ENCODE peak calls at places on chromosomes 12 and 14, in six cellular contexts. I, H, F, E, M and N are unnamed samples. For H3K4me1, the result is how much of the 10 kb centered on the place peaks cover.

GRCh38 chr12:64707362-64707761 is 51.8 kb downstream of the GNS start:
- DNase-seq in I (no peak), H (no peak), F (no peak), E (no peak), M (no peak), N (no peak)

GRCh38 chr12:94553130-94553519 is 93.5 kb upstream of the CEP83 start:
- DNase-seq in I (peak), H (no peak), F (no peak), E (no peak), M (peak), N (peak)

GRCh38 chr12:47905313-47905730 is 528 bp upstream of the VDR start:
- DNase-seq in I (no peak), H (peak), F (no peak), E (peak), M (no peak), N (no peak)

GRCh38 chr12:127685476-127686234 is 581.3 kb upstream of the TMEM132C start:
- DNase-seq in I (no peak), H (no peak), F (no peak), E (no peak), M (no peak), N (no peak)

GRCh38 chr12:5556033-5556614 is 124.2 kb downstream of the NTF3 start:
- DNase-seq in I (no peak), H (no peak), F (no peak), E (no peak), M (no peak), N (no peak)

GRCh38 chr12:60689137-60689536 is 1093.3 kb downstream of the SLC16A7 start:
- DNase-seq in I (no peak), H (no peak), F (no peak), E (no peak), M (no peak), N (no peak)

GRCh38 chr12:120581998-120582397 is 796 bp upstream of the POP5 start:
- DNase-seq in I (no peak), H (no peak), F (no peak), E (no peak), M (peak), N (no peak)

GRCh38 chr14:57617510-57617909 is 123.9 kb upstream of the CCDC198 start:
- DNase-seq in I (no peak), H (no peak), F (no peak), E (no peak), M (no peak), N (no peak)

GRCh38 chr14:21711360-21711961 is 37.8 kb upstream of the OR4E1 start:
- DNase-seq in I (peak), H (no peak), F (peak), E (no peak), M (peak), N (no peak)

GRCh38 chr14:74703043-74703442 is 9.8 kb downstream of the AREL1 start:
- DNase-seq in I (no peak), H (no peak), F (no peak), E (no peak), M (no peak), N (no peak)

GRCh38 chr14:81341405-81342180 is 58.5 kb downstream of the STON2 start:
- DNase-seq in I (no peak), H (no peak), F (no peak), E (no peak), M (no peak), N (no peak)

GRCh38 chr14:90088160-90088559 is 26.4 kb downstream of the KCNK13 start:
- DNase-seq in I (no peak), H (no peak), F (no peak), E (no peak), M (no peak), N (no peak)

GRCh38 chr12:114339626-114340025 is 66.3 kb downstream of the TBX5 start:
- DNase-seq in I (peak), H (no peak), F (no peak), E (no peak), M (peak), N (no peak)

GRCh38 chr14:64880382-64881121 is 845 bp upstream of the SPTB start:
- DNase-seq in I (no peak), H (peak), F (peak), E (peak), M (peak), N (no peak)

GRCh38 chr12:10771132-10771733 is 31.2 kb downstream of the TAS2R7 start:
- DNase-seq in I (peak), H (no peak), F (peak), E (no peak), M (peak), N (no peak)

GRCh38 chr14:68088463-68088862 is 268.9 kb downstream of the RAD51B start:
- DNase-seq in I (peak), H (no peak), F (peak), E (peak), M (peak), N (no peak)

GRCh38 chr12:108514468-108514972 is 557 bp upstream of the FICD start:
- DNase-seq in I (no peak), H (no peak), F (no peak), E (no peak), M (no peak), N (no peak)

GRCh38 chr12:58171914-58172313 is 230.5 kb downstream of the ATP23 start:
- DNase-seq in I (peak), H (no peak), F (no peak), E (no peak), M (peak), N (no peak)

GRCh38 chr12:3041558-3042164 is 35.5 kb upstream of the TSPAN9 start:
- DNase-seq in I (peak), H (peak), F (peak), E (peak), M (peak), N (no peak)

GRCh38 chr14:89564291-89564957 is 147.4 kb upstream of the FOXN3 start:
- DNase-seq in I (no peak), H (no peak), F (no peak), E (no peak), M (no peak), N (no peak)

GRCh38 chr14:24612186-24612585 is 2.7 kb upstream of the GZMH start:
- DNase-seq in I (no peak), H (no peak), F (no peak), E (no peak), M (no peak), N (no peak)

GRCh38 chr12:113940357-113940756 is 25.8 kb downstream of the RBM19 start:
- DNase-seq in I (no peak), H (no peak), F (peak), E (no peak), M (no peak), N (no peak)

GRCh38 chr12:169528-170360 is 44.2 kb downstream of the SLC6A12 start:
- DNase-seq in I (no peak), H (no peak), F (peak), E (no peak), M (no peak), N (no peak)

GRCh38 chr12:170361-171225 is 43.4 kb downstream of the SLC6A12 start:
- DNase-seq in I (no peak), H (no peak), F (peak), E (no peak), M (no peak), N (no peak)

GRCh38 chr12:172732-173161 is 41.2 kb downstream of the SLC6A12 start:
- DNase-seq in I (no peak), H (no peak), F (no peak), E (no peak), M (no peak), N (no peak)

GRCh38 chr12:171743-172705 is 41.9 kb downstream of the SLC6A12 start:
- DNase-seq in I (no peak), H (no peak), F (no peak), E (no peak), M (no peak), N (no peak)

GRCh38 chr12:171276-171675 is 42.7 kb downstream of the SLC6A12 start:
- DNase-seq in I (no peak), H (no peak), F (no peak), E (no peak), M (no peak), N (no peak)
- H3K4me1 ChIP-seq in I (under half), H (under half), F (under half), E (under half), M (under half), N (under half)

GRCh38 chr14:95495093-95495492 is 21.4 kb downstream of the SYNE3 start:
- DNase-seq in I (no peak), H (no peak), F (no peak), E (no peak), M (no peak), N (no peak)
- H3K4me1 ChIP-seq in I (under half), H (half or more), F (under half), E (under half), M (under half), N (under half)

GRCh38 chr12:20213851-20214250 is 154.5 kb upstream of the PDE3A start:
- DNase-seq in I (peak), H (no peak), F (no peak), E (no peak), M (peak), N (no peak)
- H3K4me1 ChIP-seq in I (under half), H (under half), F (under half), E (under half), M (under half), N (under half)

DNA sequence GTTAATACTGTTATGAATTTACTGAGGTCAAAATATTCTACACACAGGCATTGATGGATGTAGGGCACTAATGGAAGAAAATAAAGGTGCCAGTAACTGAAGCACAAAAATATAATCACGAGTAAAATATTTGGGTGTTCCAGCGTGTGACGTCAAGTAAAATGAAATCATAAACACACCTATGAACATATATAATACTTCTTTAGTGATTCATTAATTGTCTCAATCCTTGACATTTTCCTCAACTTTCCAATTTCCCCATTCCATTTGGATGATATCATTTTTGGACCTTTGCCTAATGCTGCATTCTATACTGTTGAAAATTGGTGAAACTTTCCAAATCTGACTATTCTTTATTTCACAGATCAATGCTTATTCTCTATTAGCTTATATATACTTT is 649.3 kb downstream of the GALC start:
- DNase-seq in I (no peak), H (no peak), F (no peak), E (no peak), M (no peak), N (no peak)
- H3K4me1 ChIP-seq in I (under half), H (under half), F (under half), E (under half), M (under half), N (under half)

GRCh38 chr14:77610553-77610952 is 5.9 kb downstream of the SPTLC2 start:
- DNase-seq in I (no peak), H (no peak), F (no peak), E (no peak), M (no peak), N (no peak)
- H3K4me1 ChIP-seq in I (under half), H (under half), F (under half), E (under half), M (under half), N (under half)

GRCh38 chr12:13206560-13206897 is 10.0 kb downstream of the EMP1 start:
- DNase-seq in I (no peak), H (no peak), F (no peak), E (no peak), M (no peak), N (no peak)

GRCh38 chr12:13209279-13210021 is 12.9 kb downstream of the EMP1 start:
- DNase-seq in I (no peak), H (no peak), F (no peak), E (no peak), M (peak), N (no peak)

GRCh38 chr12:13210022-13210539 is 13.6 kb downstream of the EMP1 start:
- DNase-seq in I (no peak), H (no peak), F (peak), E (no peak), M (no peak), N (no peak)

GRCh38 chr12:13210543-13211190 is 14.1 kb downstream of the EMP1 start:
- DNase-seq in I (no peak), H (no peak), F (no peak), E (no peak), M (no peak), N (no peak)

GRCh38 chr12:13208533-13209278 is 12.2 kb downstream of the EMP1 start:
- DNase-seq in I (peak), H (no peak), F (peak), E (no peak), M (peak), N (no peak)
- H3K4me1 ChIP-seq in I (half or more), H (under half), F (under half), E (half or more), M (under half), N (under half)

GRCh38 chr14:52900731-52901130 is 50.1 kb downstream of the FERMT2 start:
- DNase-seq in I (no peak), H (no peak), F (no peak), E (no peak), M (no peak), N (no peak)
- H3K4me1 ChIP-seq in I (under half), H (half or more), F (under half), E (half or more), M (under half), N (under half)

GRCh38 chr12:110549716-110550115 is 33.4 kb downstream of the PPTC7 start:
- DNase-seq in I (no peak), H (no peak), F (no peak), E (no peak), M (no peak), N (no peak)
- H3K4me1 ChIP-seq in I (under half), H (under half), F (under half), E (half or more), M (under half), N (half or more)

DNA sequence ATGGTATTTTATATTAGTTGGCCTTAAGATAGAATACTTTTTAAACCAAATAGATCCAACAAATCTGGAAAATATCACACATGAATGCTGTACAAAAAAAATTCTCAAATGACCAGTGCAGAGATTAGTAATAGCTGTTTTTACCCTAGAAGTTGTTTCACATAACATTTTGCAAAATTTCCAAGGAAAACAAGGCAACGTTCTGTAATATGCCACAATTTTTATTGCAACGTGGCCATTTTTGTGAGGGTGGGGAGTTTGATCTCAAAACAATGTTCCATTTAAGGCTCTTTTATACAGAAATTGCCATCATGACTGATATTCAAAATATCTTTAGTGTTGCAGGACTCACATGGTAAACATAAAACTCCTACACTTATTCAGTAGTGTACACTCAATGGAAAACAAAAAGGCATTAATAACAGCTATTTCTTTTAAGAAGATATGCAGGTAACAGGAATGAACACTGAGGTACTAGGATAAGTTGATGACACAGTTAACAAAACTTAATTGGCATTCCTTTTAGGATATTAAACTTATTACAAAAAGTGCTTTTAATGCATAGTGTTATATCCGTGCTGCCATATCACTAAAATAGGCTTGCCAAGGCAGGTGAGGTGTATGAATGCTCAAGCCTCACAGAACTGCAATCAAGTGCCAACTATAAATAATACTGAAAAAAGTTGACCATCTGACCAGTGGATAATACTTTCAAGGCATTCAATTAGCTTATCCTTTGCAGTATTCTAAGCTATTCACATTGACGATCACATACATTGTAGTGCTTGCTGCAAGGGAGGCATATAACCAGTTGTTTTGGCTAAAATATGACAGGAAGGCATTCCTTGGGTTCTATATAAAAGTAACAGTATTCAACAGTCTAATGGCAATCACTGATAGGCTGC is 2.3 kb downstream of the CFL2 start:
- DNase-seq in I (peak), H (no peak), F (no peak), E (no peak), M (no peak), N (no peak)
- H3K4me1 ChIP-seq in I (under half), H (half or more), F (under half), E (half or more), M (under half), N (under half)